ENCODE peak calls at places on chromosome 7, in five cellular contexts. X, O, Q, E and J are unnamed samples.

GRCh38 chr7:69115788-69116187 is 482.5 kb upstream of the AUTS2 start:
- DNase-seq in X (no peak), O (no peak), Q (no peak), E (peak; percentile 1), J (no peak)

GRCh38 chr7:4882742-4883351 is 669 bp downstream of the RADIL start:
- DNase-seq in X (peak; percentile 3), O (no peak), Q (no peak), E (peak; percentile 49), J (no peak)

GRCh38 chr7:32501522-32501921 is 6.2 kb downstream of the AVL9 start:
- DNase-seq in X (peak; percentile 72), O (peak; percentile 33), Q (peak; percentile 49), E (peak; percentile 81), J (no peak)

GRCh38 chr7:95608344-95609173 is 12.2 kb upstream of the PDK4 start:
- DNase-seq in X (peak; percentile 94), O (peak; percentile 100), Q (peak; percentile 88), E (peak; percentile 96), J (no peak)

GRCh38 chr7:106075937-106076336 is 36.2 kb downstream of the SYPL1 start:
- DNase-seq in X (no peak), O (no peak), Q (no peak), E (no peak), J (no peak)

GRCh38 chr7:139541600-139542307 is 18.3 kb downstream of the CLEC2L start:
- DNase-seq in X (no peak), O (no peak), Q (no peak), E (no peak), J (no peak)

GRCh38 chr7:1193593-1194424 is 33.8 kb upstream of the ZFAND2A start:
- DNase-seq in X (peak; percentile 77), O (peak; percentile 41), Q (no peak), E (peak; percentile 79), J (no peak)

GRCh38 chr7:110983822-110984456 is 107.0 kb upstream of the LRRN3 start:
- DNase-seq in X (no peak), O (no peak), Q (no peak), E (no peak), J (no peak)

GRCh38 chr7:148935451-148935850 is 51.4 kb upstream of the EZH2 start:
- DNase-seq in X (no peak), O (no peak), Q (no peak), E (no peak), J (no peak)

GRCh38 chr7:135194494-135195095 is 16.7 kb downstream of the WDR91 start:
- DNase-seq in X (no peak), O (no peak), Q (no peak), E (peak; percentile 39), J (no peak)

GRCh38 chr7:119046068-119046467 is 821.6 kb downstream of the ANKRD7 start:
- DNase-seq in X (no peak), O (no peak), Q (no peak), E (no peak), J (no peak)

GRCh38 chr7:42478717-42479116 is 241.7 kb upstream of the GLI3 start:
- DNase-seq in X (no peak), O (no peak), Q (no peak), E (no peak), J (no peak)

GRCh38 chr7:109407756-109408155 is 838.1 kb downstream of the DNAJB9 start:
- DNase-seq in X (no peak), O (no peak), Q (no peak), E (no peak), J (no peak)

GRCh38 chr7:39017369-39017768 is 39.7 kb downstream of the POU6F2 start:
- DNase-seq in X (no peak), O (no peak), Q (no peak), E (no peak), J (no peak)

GRCh38 chr7:141975806-141976523 is 2.4 kb upstream of the TAS2R38 start:
- DNase-seq in X (peak; percentile 71), O (peak; percentile 16), Q (peak; percentile 50), E (peak; percentile 80), J (peak; percentile 72)

GRCh38 chr7:81929386-81929785 is 159.5 kb upstream of the HGF start:
- DNase-seq in X (no peak), O (no peak), Q (no peak), E (peak; percentile 39), J (no peak)

GRCh38 chr7:66845382-66846095 is 75.5 kb upstream of the TMEM248 start:
- DNase-seq in X (no peak), O (peak; percentile 1), Q (no peak), E (peak; percentile 29), J (no peak)

GRCh38 chr7:45256775-45257174 is 99.2 kb downstream of the RAMP3 start:
- DNase-seq in X (no peak), O (no peak), Q (no peak), E (no peak), J (no peak)

GRCh38 chr7:112898432-112899290 is 108.5 kb upstream of the TMEM168 start:
- DNase-seq in X (peak; percentile 78), O (peak; percentile 82), Q (peak; percentile 79), E (peak; percentile 72), J (peak; percentile 53)

GRCh38 chr7:37149019-37149814 is 299.4 kb downstream of the ELMO1 start:
- DNase-seq in X (no peak), O (no peak), Q (no peak), E (no peak), J (no peak)

GRCh38 chr7:111622084-111622483 is 59.8 kb upstream of the IMMP2L start:
- DNase-seq in X (no peak), O (no peak), Q (no peak), E (no peak), J (no peak)

GRCh38 chr7:34453150-34453549 is 204.9 kb upstream of the NPSR1 start:
- DNase-seq in X (no peak), O (peak; percentile 26), Q (no peak), E (peak; percentile 63), J (no peak)

GRCh38 chr7:97480700-97481410 is 251.0 kb upstream of the TAC1 start:
- DNase-seq in X (no peak), O (no peak), Q (no peak), E (no peak), J (no peak)

GRCh38 chr7:41579961-41580935 is 122.6 kb downstream of the INHBA start:
- DNase-seq in X (peak; percentile 90), O (peak; percentile 27), Q (no peak), E (peak; percentile 89), J (no peak)

GRCh38 chr7:97006146-97006950 is 995 bp downstream of the DLX6 start:
- DNase-seq in X (no peak), O (peak; percentile 16), Q (peak; percentile 72), E (peak; percentile 53), J (no peak)

GRCh38 chr7:41808541-41808940 is 105.7 kb upstream of the INHBA start:
- DNase-seq in X (no peak), O (no peak), Q (no peak), E (no peak), J (no peak)

DNA sequence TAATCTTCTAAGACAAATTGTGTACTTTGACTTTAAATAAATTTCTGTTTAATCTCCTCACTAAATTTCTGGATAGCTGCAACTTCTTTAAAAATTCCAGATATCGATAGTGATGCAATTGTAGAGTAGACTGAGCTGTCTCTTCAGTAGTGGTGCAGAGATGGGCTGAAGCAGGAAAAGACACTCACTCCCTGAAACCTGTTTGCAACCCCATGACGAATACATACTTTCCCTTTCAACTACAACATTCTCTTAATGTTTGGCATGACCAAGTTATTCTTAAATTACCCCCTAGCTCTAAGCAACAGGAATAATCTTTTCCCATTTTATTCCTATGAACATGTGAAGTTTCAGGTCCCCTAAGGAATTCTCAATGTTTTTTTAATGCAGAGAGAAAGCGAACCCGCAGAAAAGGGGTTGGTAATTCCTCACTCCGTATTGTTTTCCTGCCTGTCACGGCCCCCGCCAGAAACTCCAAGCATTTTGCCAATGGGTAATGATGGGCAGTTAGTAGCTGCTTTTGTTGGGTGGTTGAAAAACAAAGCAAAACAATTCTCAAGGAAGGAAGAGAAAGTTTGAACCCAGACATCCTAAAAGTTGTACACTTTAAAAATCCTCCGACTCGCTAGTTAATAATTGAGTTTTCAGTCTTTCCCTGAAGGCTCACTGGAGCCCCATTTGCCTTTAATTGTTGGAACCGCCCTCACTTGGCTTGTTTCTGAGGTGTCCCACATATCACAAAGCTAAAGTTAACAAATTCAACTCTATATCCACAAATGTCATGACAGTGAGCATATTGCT is 1.2 kb downstream of the THSD7A start:
- DNase-seq in X (no peak), O (peak; percentile 29), Q (no peak), E (peak; percentile 29), J (no peak)
- TF ChIP-seq EZH2 in X (no peak), O (no peak), Q (no peak), E (no peak), J (no peak)

DNA sequence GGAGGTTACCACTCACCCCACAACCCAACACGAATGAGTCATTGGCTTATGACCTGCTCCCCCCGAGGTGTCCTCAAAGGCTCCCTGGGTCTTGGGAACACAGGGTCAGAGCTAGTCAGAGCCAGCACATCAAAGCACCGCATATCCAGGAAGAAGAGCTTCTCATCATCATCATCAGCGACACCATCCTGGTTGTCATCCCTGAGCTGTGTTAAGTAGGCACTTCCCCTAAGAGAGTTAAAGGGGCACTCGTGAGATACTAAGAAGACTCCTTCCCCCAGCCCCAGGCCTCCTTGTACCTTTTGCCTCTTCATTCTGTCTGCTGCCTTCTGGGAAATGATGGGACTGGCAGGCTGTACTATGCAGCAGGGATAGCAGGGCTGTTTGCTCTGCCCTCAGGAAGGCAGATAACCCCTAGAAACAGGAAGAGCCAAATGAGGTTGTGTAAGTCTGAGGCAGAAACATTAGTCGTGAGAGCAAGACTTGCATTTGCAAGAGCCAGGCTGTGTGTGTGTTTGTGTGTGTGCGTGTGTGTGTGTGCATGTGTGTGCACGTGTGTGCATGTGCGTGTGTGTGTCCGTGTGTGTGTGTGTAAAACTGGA is 11.1 kb upstream of the CPA1 start:
- DNase-seq in X (no peak), O (peak; percentile 75), Q (peak; percentile 69), E (peak; percentile 84), J (no peak)
- H3K4me2 ChIP-seq in X (no peak overlapping the region), O (peak overlapping the region; percentile 44), Q (peak overlapping the region; percentile 70), E (peak overlapping the region; percentile 6), J (no peak overlapping the region)

DNA sequence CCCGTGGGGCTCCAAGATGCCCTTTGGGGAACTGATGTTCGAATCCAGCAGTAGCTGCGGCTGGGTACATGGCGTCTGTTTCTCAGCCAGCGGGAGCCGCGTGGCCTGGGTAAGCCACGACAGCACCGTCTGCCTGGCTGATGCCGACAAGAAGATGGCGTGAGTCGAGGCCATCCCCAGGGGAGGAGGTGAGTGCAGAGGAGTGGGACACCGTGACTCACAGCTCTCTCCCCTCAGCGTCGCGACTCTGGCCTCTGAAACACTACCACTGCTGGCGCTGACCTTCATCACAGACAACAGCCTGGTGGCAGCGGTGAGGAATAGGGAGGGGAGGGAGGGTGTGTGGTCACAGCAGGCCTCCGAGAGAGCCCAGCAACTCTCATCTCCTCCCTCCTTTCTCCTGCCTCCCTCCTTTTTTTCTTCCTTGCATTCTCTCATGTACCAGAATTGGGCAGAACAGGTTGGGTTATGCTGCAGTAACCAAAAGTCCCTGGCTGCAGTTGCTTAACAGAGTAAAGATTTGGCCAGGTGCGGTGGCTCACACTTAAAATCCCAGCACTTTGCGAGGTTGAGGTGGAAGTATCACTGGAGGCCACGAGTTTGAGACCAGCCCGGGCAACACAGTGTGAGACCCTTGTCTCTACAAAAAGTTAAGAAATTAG is 16.5 kb downstream of the ARPC1B start:
- DNase-seq in X (no peak), O (no peak), Q (no peak), E (no peak), J (no peak)
- H3K36me3 ChIP-seq in X (peaks cover 13% of the 10 kb centered on the region), O (peaks cover 48% of the 10 kb centered on the region), Q (peaks cover 21% of the 10 kb centered on the region), E (peaks cover 51% of the 10 kb centered on the region), J (peaks cover 89% of the 10 kb centered on the region)

DNA sequence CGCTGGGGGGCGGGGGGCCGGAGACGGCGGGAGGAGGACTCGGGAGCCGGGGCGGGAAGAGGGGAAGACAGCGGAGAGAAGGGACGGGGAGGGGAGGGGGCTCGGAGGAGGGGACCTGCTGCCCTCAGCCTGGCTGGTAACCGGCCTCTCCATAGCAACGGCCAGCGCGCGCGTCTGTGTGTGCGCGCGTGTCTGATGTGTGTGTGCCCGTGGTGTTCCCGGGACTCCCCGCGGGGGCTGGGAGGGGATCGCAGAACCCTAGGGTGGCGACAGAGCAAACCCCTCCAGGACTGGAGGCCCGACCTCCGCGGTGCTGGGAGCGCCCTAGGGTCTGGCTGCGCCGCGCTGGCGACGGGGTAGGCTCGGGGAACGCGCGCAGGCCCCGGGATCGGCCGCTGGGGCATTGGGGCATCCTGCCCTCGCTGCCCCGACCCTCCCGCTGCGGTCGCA is 356.3 kb downstream of the DNAJB6 start:
- DNase-seq in X (no peak), O (no peak), Q (no peak), E (no peak), J (no peak)
- TF ChIP-seq EZH2 in X (no peak), O (no peak), Q (no peak), E (no peak), J (no peak)